ENCODE peak calls at places on chromosomes 1 and 21, in six cellular contexts. L is memory B cell, W is GM23338, Q is OCI-LY7, C is B cell, V is HS-5. S is an unnamed sample.

GRCh38 chr21:32048353-32048752 is 175.5 kb downstream of the HUNK start:
- DNase-seq in L (no peak), W (peak), Q (no peak), C (no peak), V (no peak), S (no peak)

GRCh38 chr1:10494754-10495474 is 20.2 kb downstream of the PEX14 start:
- DNase-seq in L (peak), W (peak), Q (peak), C (peak), V (no peak), S (no peak)

GRCh38 chr1:168136709-168137514 is at the start of gene GPR161:
- DNase-seq in L (peak), W (peak), Q (no peak), C (peak), V (no peak), S (peak)

GRCh38 chr1:168483531-168483930 is 60.3 kb downstream of the XCL2 start:
- DNase-seq in L (no peak), W (no peak), Q (no peak), C (no peak), V (peak), S (peak)

GRCh38 chr1:247415423-247416361 is at the start of gene NLRP3:
- DNase-seq in L (peak), W (peak), Q (peak), C (peak), V (no peak), S (no peak)

GRCh38 chr21:17789660-17790059 is 29.5 kb downstream of the C21orf91 start:
- DNase-seq in L (no peak), W (no peak), Q (no peak), C (no peak), V (no peak), S (no peak)

GRCh38 chr1:110800079-110800478 is 72.9 kb upstream of the CD53 start:
- DNase-seq in L (no peak), W (no peak), Q (no peak), C (no peak), V (no peak), S (no peak)

GRCh38 chr1:211829343-211830054 is 1.1 kb downstream of the LPGAT1 start:
- DNase-seq in L (no peak), W (peak), Q (no peak), C (no peak), V (no peak), S (peak)

GRCh38 chr1:235056937-235057336 is 71.7 kb downstream of the TOMM20 start:
- DNase-seq in L (no peak), W (no peak), Q (no peak), C (no peak), V (no peak), S (no peak)

GRCh38 chr1:154557939-154558609 is 388 bp downstream of the UBE2Q1 start:
- DNase-seq in L (peak), W (peak), Q (peak), C (peak), V (no peak), S (no peak)

GRCh38 chr21:37800496-37801061 is 115.7 kb downstream of the KCNJ6 start:
- DNase-seq in L (no peak), W (no peak), Q (no peak), C (no peak), V (no peak), S (no peak)

GRCh38 chr1:240004086-240004749 is 87.5 kb upstream of the FMN2 start:
- DNase-seq in L (no peak), W (peak), Q (peak), C (peak), V (no peak), S (no peak)

GRCh38 chr1:93630168-93630567 is 51.5 kb downstream of the BCAR3 start:
- DNase-seq in L (no peak), W (no peak), Q (no peak), C (no peak), V (no peak), S (no peak)

GRCh38 chr1:20652300-20652699 is 8.9 kb downstream of the DDOST start:
- DNase-seq in L (no peak), W (no peak), Q (no peak), C (no peak), V (no peak), S (no peak)

GRCh38 chr1:172359531-172359991 is 60.9 kb upstream of the C1orf105 start:
- DNase-seq in L (no peak), W (no peak), Q (no peak), C (no peak), V (no peak), S (peak)

GRCh38 chr1:64898107-64898861 is 68.1 kb downstream of the JAK1 start:
- DNase-seq in L (no peak), W (peak), Q (peak), C (peak), V (peak), S (peak)

GRCh38 chr1:210830034-210831028 is 303.6 kb downstream of the KCNH1 start:
- DNase-seq in L (no peak), W (no peak), Q (no peak), C (no peak), V (no peak), S (no peak)

GRCh38 chr1:248243204-248243603 is 12.0 kb downstream of the OR2M4 start:
- DNase-seq in L (peak), W (peak), Q (peak), C (peak), V (no peak), S (no peak)

GRCh38 chr1:21468597-21468996 is 28.7 kb downstream of the NBPF3 start:
- DNase-seq in L (no peak), W (peak), Q (peak), C (no peak), V (no peak), S (no peak)

GRCh38 chr1:180156201-180156600 is 1.5 kb downstream of the QSOX1 start:
- DNase-seq in L (no peak), W (no peak), Q (peak), C (peak), V (no peak), S (no peak)

GRCh38 chr1:232891116-232891515 is 59.3 kb upstream of the NTPCR start:
- DNase-seq in L (no peak), W (no peak), Q (no peak), C (no peak), V (peak), S (peak)

GRCh38 chr1:32464716-32465540 is at the start of gene ZBTB8B:
- DNase-seq in L (peak), W (peak), Q (no peak), C (peak), V (no peak), S (peak)

GRCh38 chr1:154420172-154420571 is 15.0 kb downstream of the IL6R start:
- DNase-seq in L (no peak), W (no peak), Q (no peak), C (peak), V (peak), S (peak)

GRCh38 chr1:18633428-18634155 is 2.9 kb downstream of the PAX7 start:
- DNase-seq in L (no peak), W (no peak), Q (no peak), C (no peak), V (no peak), S (no peak)

GRCh38 chr1:50066806-50067205 is 41.9 kb upstream of the ELAVL4 start:
- DNase-seq in L (no peak), W (no peak), Q (no peak), C (no peak), V (no peak), S (no peak)

GRCh38 chr1:157050836-157051235 is 5.3 kb upstream of the ARHGEF11 start:
- DNase-seq in L (no peak), W (no peak), Q (no peak), C (no peak), V (no peak), S (no peak)

GRCh38 chr1:90732136-90732535 is 15.0 kb upstream of the BARHL2 start:
- DNase-seq in L (no peak), W (no peak), Q (no peak), C (no peak), V (no peak), S (no peak)